ENCODE peak calls at places on chromosome 17, in seven cellular contexts. T is cardiac muscle cell; X is omental fat pad; Z is WTC11; W is IMR-90; S is esophagus squamous epithelium; L is activated CD8-positive, alpha-beta T cell treated with anti-CD3 and anti-CD28 coated beads for 36 hours. A is an unnamed sample.

GRCh38 chr17:73074515-73074914 is 18.0 kb downstream of the SLC39A11 start:
- DNase-seq in T (no peak), X (no peak), Z (no peak), W (no peak), S (no peak), L (no peak), A (no peak)

GRCh38 chr17:50171371-50172071 is 5.7 kb downstream of the SGCA start:
- DNase-seq in T (no peak), X (no peak), Z (no peak), W (no peak), S (no peak), L (no peak), A (no peak)

GRCh38 chr17:40854175-40854814 is 12.7 kb downstream of the KRT12 start:
- DNase-seq in T (peak; percentile 84), X (no peak), Z (no peak), W (peak; percentile 93), S (no peak), L (no peak), A (no peak)

GRCh38 chr17:49944451-49944850 is 24.5 kb upstream of the DLX4 start:
- DNase-seq in T (no peak), X (no peak), Z (no peak), W (no peak), S (no peak), L (no peak), A (no peak)

GRCh38 chr17:22718689-22719088 is 1026.4 kb downstream of the KCNJ18 start:
- DNase-seq in T (no peak), X (no peak), Z (no peak), W (no peak), S (no peak), L (no peak), A (no peak)

GRCh38 chr17:48814504-48814903 is 2.5 kb downstream of the TTLL6 start:
- DNase-seq in T (peak; percentile 63), X (no peak), Z (peak; percentile 78), W (peak; percentile 37), S (no peak), L (peak; percentile 63), A (peak; percentile 41)

GRCh38 chr17:48791128-48792032 is 25.6 kb downstream of the TTLL6 start:
- DNase-seq in T (peak; percentile 88), X (peak; percentile 75), Z (peak; percentile 85), W (peak; percentile 79), S (no peak), L (peak; percentile 53), A (no peak)

GRCh38 chr17:48904428-48904827 is 3.8 kb upstream of the UBE2Z start:
- DNase-seq in T (no peak), X (no peak), Z (no peak), W (no peak), S (no peak), L (no peak), A (no peak)

GRCh38 chr17:75207760-75208159 is 2.3 kb downstream of the NUP85 start:
- DNase-seq in T (no peak), X (no peak), Z (no peak), W (no peak), S (no peak), L (no peak), A (no peak)

GRCh38 chr17:37701424-37702020 is 43.3 kb downstream of the HNF1B start:
- DNase-seq in T (peak; percentile 20), X (no peak), Z (peak; percentile 64), W (no peak), S (no peak), L (peak; percentile 74), A (no peak)

GRCh38 chr17:80485846-80486245 is 9.4 kb upstream of the NPTX1 start:
- DNase-seq in T (no peak), X (no peak), Z (no peak), W (no peak), S (no peak), L (no peak), A (no peak)

GRCh38 chr17:12089809-12090384 is 69.2 kb downstream of the MAP2K4 start:
- DNase-seq in T (peak; percentile 28), X (no peak), Z (no peak), W (peak; percentile 83), S (no peak), L (no peak), A (no peak)

GRCh38 chr17:16872836-16873653 is 98.9 kb downstream of the TNFRSF13B start:
- DNase-seq in T (peak; percentile 28), X (no peak), Z (peak; percentile 73), W (no peak), S (no peak), L (peak; percentile 64), A (peak; percentile 34)

GRCh38 chr17:42780816-42781638 is 617 bp downstream of the WNK4 start:
- DNase-seq in T (no peak), X (no peak), Z (no peak), W (no peak), S (no peak), L (no peak), A (no peak)

GRCh38 chr17:33987162-33987561 is 267.9 kb upstream of the CCL2 start:
- DNase-seq in T (no peak), X (no peak), Z (no peak), W (no peak), S (no peak), L (no peak), A (no peak)

GRCh38 chr17:61189968-61190367 is 209.7 kb upstream of the TBX2 start:
- DNase-seq in T (no peak), X (no peak), Z (no peak), W (no peak), S (no peak), L (no peak), A (no peak)

GRCh38 chr17:41511716-41512115 is 6.3 kb upstream of the KRT13 start:
- DNase-seq in T (no peak), X (no peak), Z (no peak), W (no peak), S (no peak), L (no peak), A (no peak)

GRCh38 chr17:39573447-39574298 is 34.0 kb downstream of the NEUROD2 start:
- DNase-seq in T (peak; percentile 81), X (no peak), Z (peak; percentile 70), W (peak; percentile 58), S (no peak), L (peak; percentile 61), A (peak; percentile 60)

GRCh38 chr17:77528516-77529327 is 388.0 kb downstream of the SEC14L1 start:
- DNase-seq in T (no peak), X (no peak), Z (peak; percentile 76), W (no peak), S (no peak), L (peak; percentile 66), A (peak; percentile 60)

GRCh38 chr17:49973271-49973615 is 4.3 kb downstream of the DLX4 start:
- DNase-seq in T (no peak), X (no peak), Z (no peak), W (no peak), S (no peak), L (no peak), A (no peak)

DNA sequence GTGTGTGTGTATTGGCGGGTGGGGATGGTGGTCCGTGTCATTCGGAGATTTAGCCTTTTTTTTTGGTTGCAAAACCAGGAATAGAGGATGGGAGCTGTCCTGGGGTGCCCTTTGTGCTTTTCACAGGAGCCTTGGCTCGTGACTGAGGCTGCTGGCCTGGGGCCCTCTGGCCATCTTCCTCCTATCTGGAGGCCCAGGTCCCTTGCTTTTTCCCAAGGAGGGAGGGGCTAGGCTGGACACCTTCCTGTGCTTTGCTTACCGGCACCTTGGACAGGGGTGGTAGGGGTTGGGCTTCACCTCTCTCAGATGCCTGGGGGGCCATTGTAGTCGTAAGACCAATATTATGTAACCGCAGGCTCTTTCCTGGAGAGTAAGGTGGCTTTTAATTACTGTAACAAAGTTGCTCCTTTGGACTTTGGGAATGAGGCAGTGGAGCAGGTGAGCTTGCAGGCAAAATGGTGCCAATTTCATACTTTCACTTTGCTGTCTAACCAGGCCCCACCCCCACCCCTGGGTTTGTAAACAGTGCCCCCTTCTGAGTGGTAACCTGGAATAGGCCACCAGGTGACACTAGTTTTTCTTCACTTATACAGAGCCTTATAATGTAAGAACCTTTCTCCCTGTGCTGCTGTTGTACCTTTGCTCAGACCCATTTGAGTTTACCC is 1.2 kb downstream of the DYNLL2 start:
- DNase-seq in T (peak; percentile 23), X (no peak), Z (peak; percentile 50), W (no peak), S (no peak), L (peak; percentile 75), A (no peak)
- TF ChIP-seq CTCF in T (peak; percentile 30), X (no peak), Z (no peak), W (no peak), S (no peak), L (peak; percentile 57), A (peak; percentile 35)

DNA sequence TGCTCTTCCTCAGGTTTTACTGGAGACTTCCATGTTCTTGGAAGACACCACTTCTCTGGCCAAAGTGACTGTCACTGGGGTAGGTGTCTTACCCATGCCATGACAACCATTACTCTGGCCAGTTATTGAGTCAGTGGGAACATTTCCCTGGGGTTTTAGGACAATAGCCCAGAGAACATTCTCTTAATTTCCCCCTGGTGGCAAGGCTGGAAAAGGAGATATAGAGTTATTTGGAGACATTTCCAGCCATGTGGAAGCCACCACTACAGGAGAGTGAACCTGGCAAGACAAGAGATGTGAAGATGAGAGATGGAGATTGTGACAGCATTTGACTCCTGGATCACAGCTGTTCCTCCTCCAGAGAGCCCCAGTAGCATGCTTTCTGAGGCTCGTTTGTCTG is 106.2 kb downstream of the CDK5R1 start:
- DNase-seq in T (no peak), X (no peak), Z (no peak), W (no peak), S (no peak), L (no peak), A (no peak)
- TF ChIP-seq CTCF in T (no peak), X (no peak), Z (no peak), W (no peak), S (no peak), L (no peak), A (no peak)

DNA sequence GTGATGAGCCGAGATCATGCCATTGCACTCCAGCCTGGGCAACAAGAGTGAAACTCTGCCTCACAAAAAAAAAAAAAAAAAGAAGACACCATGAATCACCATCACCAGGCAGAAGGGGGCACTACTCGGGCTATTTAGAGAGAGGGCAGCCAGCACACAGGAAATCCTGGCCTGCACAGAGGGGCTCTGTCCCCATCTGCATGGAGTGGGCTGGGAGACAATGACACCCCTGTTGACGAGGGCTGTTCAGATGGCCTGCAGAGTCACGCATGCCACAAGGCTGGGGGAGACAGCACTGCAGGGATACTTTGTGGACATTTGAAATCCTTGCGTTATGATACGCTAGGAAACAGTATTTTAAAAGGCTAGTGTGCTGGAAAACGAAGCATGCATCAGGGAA is 48.3 kb downstream of the CUEDC1 start:
- DNase-seq in T (no peak), X (no peak), Z (peak; percentile 63), W (no peak), S (no peak), L (peak; percentile 22), A (no peak)
- TF ChIP-seq CTCF in T (peak; percentile 12), X (no peak), Z (no peak), W (peak; percentile 36), S (no peak), L (no peak), A (peak; percentile 26)

DNA sequence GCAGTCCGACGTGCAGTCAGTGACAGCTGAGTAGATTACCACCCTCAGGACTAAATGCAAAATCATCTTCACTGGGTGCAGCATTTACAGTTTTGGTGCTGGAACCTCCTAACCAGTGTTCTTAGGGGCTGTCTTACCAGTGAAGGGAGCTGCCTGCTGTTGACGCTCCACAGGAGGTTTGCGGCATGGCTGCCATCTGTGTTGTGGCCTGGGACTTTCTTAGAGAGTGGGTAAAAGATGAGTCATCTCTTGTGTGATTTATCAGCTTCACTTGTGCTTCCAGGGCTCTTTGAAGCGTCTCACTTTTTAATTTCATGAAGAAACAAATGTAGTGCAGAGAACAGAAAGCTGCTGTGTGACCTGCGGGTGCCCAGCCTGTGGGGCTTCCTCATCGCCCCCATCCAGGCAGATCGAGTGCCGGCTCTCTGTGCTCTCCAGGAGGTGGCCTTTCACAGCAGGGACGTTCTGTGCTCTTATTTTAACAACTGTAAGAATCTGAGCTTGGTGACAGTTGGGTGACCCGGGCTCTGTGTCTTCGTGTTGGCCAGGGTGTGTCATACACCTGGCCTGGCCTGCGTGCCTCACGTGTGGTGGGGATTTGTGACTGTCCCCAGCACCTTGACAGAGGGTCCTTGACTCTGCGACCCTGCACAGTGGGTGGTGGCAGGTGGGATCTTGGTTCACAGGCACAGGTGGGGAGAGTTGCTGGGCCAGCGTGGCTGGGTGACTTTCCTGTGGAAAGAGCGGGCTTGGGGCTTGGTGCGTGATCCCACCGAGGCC is 24.3 kb upstream of the ZNF750 start:
- DNase-seq in T (peak; percentile 73), X (no peak), Z (no peak), W (peak; percentile 91), S (no peak), L (peak; percentile 97), A (no peak)
- TF ChIP-seq CTCF in T (no peak), X (no peak), Z (no peak), W (no peak), S (no peak), L (no peak), A (no peak)

A was measured in D721Med.